ENCODE peak calls at places on chromosomes 1 and 21, in four cellular contexts. One of them, this sample, is unnamed.

GRCh38 chr21:23127973-23128372 is 2129.8 kb downstream of the NCAM2 start:
- DNase-seq in NCI-H2029: no peak
- DNase-seq in PC-3: no peak
- DNase-seq in neural crest cell: no peak
- DNase-seq in this sample: no peak

GRCh38 chr1:244665771-244666217 is 12.9 kb downstream of the DESI2 start:
- DNase-seq in NCI-H2029: no peak
- DNase-seq in PC-3: no peak
- DNase-seq in neural crest cell: no peak
- DNase-seq in this sample: no peak

GRCh38 chr1:156957634-156958033 is 37.2 kb downstream of the LRRC71 start:
- DNase-seq in NCI-H2029: no peak
- DNase-seq in PC-3: peak; percentile 47
- DNase-seq in neural crest cell: no peak
- DNase-seq in this sample: no peak

GRCh38 chr1:10007161-10007560 is 10.1 kb downstream of the RBP7 start:
- DNase-seq in NCI-H2029: no peak
- DNase-seq in PC-3: peak; percentile 6
- DNase-seq in neural crest cell: no peak
- DNase-seq in this sample: no peak

GRCh38 chr21:43208561-43209332 is 39.9 kb downstream of the CRYAA start:
- DNase-seq in NCI-H2029: no peak
- DNase-seq in PC-3: no peak
- DNase-seq in neural crest cell: no peak
- DNase-seq in this sample: no peak

GRCh38 chr1:245566952-245567351 is 412.2 kb downstream of the KIF26B start:
- DNase-seq in NCI-H2029: no peak
- DNase-seq in PC-3: no peak
- DNase-seq in neural crest cell: no peak
- DNase-seq in this sample: no peak

GRCh38 chr1:154353460-154353904 is 28.2 kb downstream of the ATP8B2 start:
- DNase-seq in NCI-H2029: no peak
- DNase-seq in PC-3: peak; percentile 58
- DNase-seq in neural crest cell: no peak
- DNase-seq in this sample: no peak

GRCh38 chr1:173914366-173914871 is 2.7 kb downstream of the SERPINC1 start:
- DNase-seq in NCI-H2029: no peak
- DNase-seq in PC-3: peak; percentile 53
- DNase-seq in neural crest cell: peak; percentile 8
- DNase-seq in this sample: no peak

This sample was measured in NCI-H1105.